ENCODE peak calls at places on chromosomes 12 and 14, in four cellular contexts. B, L, D and M are unnamed samples.

GRCh38 chr14:79426103-79426755 is 785.1 kb downstream of the DIO2 start:
- DNase-seq in L (no peak), D (no peak), B (no peak), M (no peak)

GRCh38 chr14:80055912-80056801 is 155.1 kb downstream of the DIO2 start:
- DNase-seq in B (peak), L (peak), D (peak), M (peak)

GRCh38 chr14:65344011-65344410 is 68.5 kb upstream of the FUT8 start:
- DNase-seq in L (no peak), B (no peak), D (no peak), M (no peak)

GRCh38 chr12:3445127-3445978 is 45.6 kb upstream of the PRMT8 start:
- DNase-seq in D (no peak), L (no peak), B (no peak), M (no peak)

GRCh38 chr12:52411806-52412205 is 5.7 kb upstream of the KRT82 start:
- DNase-seq in L (no peak), B (no peak), D (no peak), M (no peak)

GRCh38 chr14:64673748-64674147 is 30.5 kb upstream of the PLEKHG3 start:
- DNase-seq in L (no peak), B (peak), D (no peak), M (no peak)

GRCh38 chr12:31732926-31733548 is 4.2 kb upstream of the AMN1 start:
- DNase-seq in B (peak), L (peak), D (peak), M (peak)

GRCh38 chr14:47191693-47192092 is 483.7 kb downstream of the MDGA2 start:
- DNase-seq in D (no peak), L (no peak), B (no peak), M (no peak)

GRCh38 chr14:33229269-33229924 is 290.7 kb downstream of the NPAS3 start:
- DNase-seq in L (no peak), B (no peak), D (peak), M (no peak)

GRCh38 chr12:96658075-96658474 is 168.7 kb downstream of the CFAP54 start:
- DNase-seq in L (no peak), B (no peak), D (no peak), M (no peak)

GRCh38 chr14:77068515-77069200 is 29.4 kb upstream of the CIPC start:
- DNase-seq in L (no peak), D (no peak), B (no peak), M (no peak)

GRCh38 chr12:4908694-4909396 is 860 bp upstream of the KCNA1 start:
- DNase-seq in L (peak), B (peak), D (peak), M (no peak)

GRCh38 chr14:65639216-65639615 is 226.7 kb downstream of the FUT8 start:
- DNase-seq in B (no peak), L (no peak), D (no peak), M (no peak)

GRCh38 chr12:9214536-9214935 is 6.3 kb upstream of the PZP start:
- DNase-seq in L (no peak), B (no peak), D (no peak), M (no peak)

GRCh38 chr12:122062832-122063690 is 15.5 kb upstream of the MLXIP start:
- DNase-seq in D (peak), L (peak), B (peak), M (peak)

GRCh38 chr14:77124345-77125274 is 17.0 kb downstream of the ZDHHC22 start:
- DNase-seq in B (no peak), L (peak), D (peak), M (peak)

GRCh38 chr12:94277426-94278000 is 129.1 kb downstream of the PLXNC1 start:
- DNase-seq in D (no peak), B (no peak), L (peak), M (no peak)

GRCh38 chr12:80509781-80510556 is 65.9 kb downstream of the PTPRQ start:
- DNase-seq in L (no peak), B (peak), D (peak), M (peak)

GRCh38 chr12:124732275-124733075 is 131.2 kb downstream of the SCARB1 start:
- DNase-seq in B (no peak), L (peak), D (no peak), M (no peak)

GRCh38 chr12:1593232-1594044 is 943 bp downstream of the FBXL14 start:
- DNase-seq in B (peak), L (peak), D (peak), M (no peak)

GRCh38 chr12:71440393-71441349 is 1.1 kb downstream of the LGR5 start:
- DNase-seq in D (peak), L (peak), B (no peak), M (no peak)

GRCh38 chr12:130764073-130764472 is 48.0 kb upstream of the RIMBP2 start:
- DNase-seq in L (peak), B (peak), D (no peak), M (no peak)

GRCh38 chr14:104283197-104284106 is 145.1 kb downstream of the KIF26A start:
- DNase-seq in B (no peak), D (no peak), L (peak), M (no peak)

GRCh38 chr14:55851961-55852360 is 266.2 kb upstream of the PELI2 start:
- DNase-seq in B (no peak), D (no peak), L (no peak), M (no peak)

GRCh38 chr14:85531594-85532391 is 1.8 kb downstream of the FLRT2 start:
- DNase-seq in B (peak), L (peak), D (peak), M (no peak)

GRCh38 chr12:16344269-16344668 is 3.2 kb upstream of the MGST1 start:
- DNase-seq in L (no peak), D (peak), B (no peak), M (no peak)

GRCh38 chr12:56037161-56037560 is 4.6 kb upstream of the RPS26 start:
- DNase-seq in B (no peak), D (no peak), L (no peak), M (no peak)

GRCh38 chr12:1936406-1937320 is 18.2 kb upstream of the CACNA2D4 start:
- DNase-seq in L (peak), D (peak), B (peak), M (peak)

GRCh38 chr14:87170179-87170578 is 822.8 kb downstream of the GALC start:
- DNase-seq in B (no peak), D (no peak), L (no peak), M (no peak)

GRCh38 chr14:101077511-101078074 is 174.1 kb upstream of the RTL1 start:
- DNase-seq in L (peak), D (peak), B (no peak), M (no peak)

GRCh38 chr12:31715283-31715825 is 13.5 kb downstream of the AMN1 start:
- DNase-seq in L (peak), B (no peak), D (peak), M (no peak)

GRCh38 chr12:11863988-11864387 is 206.8 kb upstream of the BCL2L14 start:
- DNase-seq in L (no peak), D (no peak), B (no peak), M (no peak)

GRCh38 chr12:10900530-10900929 is 8.8 kb downstream of the TAS2R13 start:
- DNase-seq in B (no peak), L (no peak), D (no peak), M (no peak)

GRCh38 chr14:104879201-104879982 is 14.3 kb downstream of the CEP170B start:
- DNase-seq in B (no peak), L (no peak), D (no peak), M (no peak)

GRCh38 chr12:121797937-121798801 is 4.7 kb upstream of the RHOF start:
- DNase-seq in L (peak), B (no peak), D (peak), M (no peak)

GRCh38 chr12:50195832-50196231 is 28.7 kb upstream of the CERS5 start:
- DNase-seq in D (no peak), L (peak), B (no peak), M (peak)

GRCh38 chr12:94941440-94941862 is 62.0 kb downstream of the NDUFA12 start:
- DNase-seq in D (peak), B (peak), L (peak), M (peak)

GRCh38 chr14:101369916-101370592 is 191.2 kb upstream of the DIO3 start:
- DNase-seq in B (no peak), D (no peak), L (no peak), M (no peak)

GRCh38 chr14:95756751-95757150 is 42.8 kb upstream of the TCL1A start:
- DNase-seq in D (no peak), L (no peak), B (no peak), M (no peak)